ENCODE peak calls at places on chromosome 12, in nine cellular contexts. G is MCF 10A; L is aorta; Z is NCI-H1092; N is astrocyte of the spinal cord; X is GF-D8; C is AG08395; K is CD8-positive, alpha-beta memory T cell; D is AG10803. B is an unnamed sample.

GRCh38 chr12:34347367-34347766 is 325.1 kb downstream of the ALG10 start:
- DNase-seq in G (no peak), L (no peak), Z (no peak), N (no peak), X (no peak), C (no peak), K (no peak), D (no peak), B (no peak)

GRCh38 chr12:10016881-10017280 is 6.5 kb downstream of the CLEC12B start:
- DNase-seq in G (peak; percentile 37), L (no peak), Z (no peak), N (no peak), X (no peak), C (peak; percentile 20), K (no peak), D (peak; percentile 18), B (peak; percentile 16)

GRCh38 chr12:90801776-90802175 is 153.2 kb downstream of the CCER1 start:
- DNase-seq in G (peak; percentile 6), L (no peak), Z (no peak), N (peak; percentile 53), X (no peak), C (peak; percentile 59), K (no peak), D (peak; percentile 38), B (peak; percentile 46)

GRCh38 chr12:49345048-49345839 is 1.4 kb upstream of the DNAJC22 start:
- DNase-seq in G (no peak), L (no peak), Z (peak; percentile 32), N (no peak), X (no peak), C (no peak), K (no peak), D (no peak), B (peak; percentile 51)

GRCh38 chr12:127284870-127285431 is 982.0 kb upstream of the TMEM132C start:
- DNase-seq in G (peak; percentile 56), L (no peak), Z (no peak), N (peak; percentile 90), X (no peak), C (peak; percentile 84), K (no peak), D (peak; percentile 99), B (peak; percentile 42)

GRCh38 chr12:132351751-132352495 is 22.5 kb upstream of the GALNT9 start:
- DNase-seq in G (no peak), L (no peak), Z (no peak), N (no peak), X (no peak), C (no peak), K (no peak), D (no peak), B (no peak)

GRCh38 chr12:20476551-20476950 is 108.2 kb downstream of the PDE3A start:
- DNase-seq in G (no peak), L (no peak), Z (no peak), N (no peak), X (no peak), C (no peak), K (no peak), D (no peak), B (no peak)

GRCh38 chr12:65501093-65501621 is 222.7 kb downstream of the MSRB3 start:
- DNase-seq in G (no peak), L (peak; percentile 79), Z (no peak), N (peak; percentile 56), X (no peak), C (no peak), K (no peak), D (no peak), B (no peak)

GRCh38 chr12:71439613-71440392 is at the start of gene LGR5:
- DNase-seq in G (no peak), L (peak; percentile 84), Z (peak; percentile 81), N (peak; percentile 31), X (no peak), C (peak; percentile 7), K (no peak), D (peak; percentile 16), B (peak; percentile 54)

GRCh38 chr12:19971396-19971802 is 396.9 kb upstream of the PDE3A start:
- DNase-seq in G (no peak), L (no peak), Z (no peak), N (peak; percentile 91), X (no peak), C (no peak), K (no peak), D (peak; percentile 60), B (no peak)

GRCh38 chr12:60714141-60714900 is 1118.5 kb downstream of the SLC16A7 start:
- DNase-seq in G (no peak), L (no peak), Z (no peak), N (no peak), X (no peak), C (no peak), K (no peak), D (no peak), B (no peak)

GRCh38 chr12:43676183-43676813 is 82.3 kb downstream of the PUS7L start:
- DNase-seq in G (peak; percentile 59), L (no peak), Z (no peak), N (no peak), X (no peak), C (no peak), K (no peak), D (no peak), B (peak; percentile 19)

GRCh38 chr12:47938093-47938492 is 25.3 kb upstream of the TMEM106C start:
- DNase-seq in G (peak; percentile 48), L (no peak), Z (no peak), N (peak; percentile 24), X (no peak), C (peak; percentile 49), K (no peak), D (peak; percentile 73), B (peak; percentile 25)

GRCh38 chr12:48862691-48863090 is 3.0 kb downstream of the RND1 start:
- DNase-seq in G (no peak), L (no peak), Z (no peak), N (no peak), X (no peak), C (no peak), K (no peak), D (no peak), B (no peak)

GRCh38 chr12:31702047-31702446 is 26.8 kb downstream of the AMN1 start:
- DNase-seq in G (peak; percentile 36), L (no peak), Z (no peak), N (peak; percentile 7), X (no peak), C (peak; percentile 5), K (no peak), D (peak; percentile 17), B (peak; percentile 17)

GRCh38 chr12:122830517-122831214 is 4.6 kb upstream of the HIP1R start:
- DNase-seq in G (peak; percentile 96), L (no peak), Z (no peak), N (peak; percentile 64), X (no peak), C (peak; percentile 70), K (no peak), D (peak; percentile 78), B (peak; percentile 84)

GRCh38 chr12:54393743-54394142 is 9.2 kb upstream of the ZNF385A start:
- DNase-seq in G (no peak), L (no peak), Z (no peak), N (no peak), X (no peak), C (no peak), K (no peak), D (no peak), B (no peak)

GRCh38 chr12:95231190-95231589 is 13.6 kb downstream of the VEZT start:
- DNase-seq in G (peak; percentile 36), L (no peak), Z (no peak), N (peak; percentile 60), X (no peak), C (no peak), K (no peak), D (no peak), B (no peak)

GRCh38 chr12:85923767-85924331 is 49.8 kb downstream of the NTS start:
- DNase-seq in G (peak; percentile 38), L (no peak), Z (no peak), N (peak; percentile 75), X (no peak), C (peak; percentile 2), K (no peak), D (peak; percentile 31), B (no peak)

GRCh38 chr12:48286665-48287064 is 64.1 kb downstream of the ZNF641 start:
- DNase-seq in G (peak; percentile 9), L (no peak), Z (no peak), N (no peak), X (no peak), C (no peak), K (no peak), D (no peak), B (no peak)

GRCh38 chr12:57585156-57585555 is 5.8 kb upstream of the PIP4K2C start:
- DNase-seq in G (no peak), L (no peak), Z (no peak), N (no peak), X (no peak), C (no peak), K (no peak), D (no peak), B (no peak)

GRCh38 chr12:89836026-89836425 is 127.4 kb upstream of the ATP2B1 start:
- DNase-seq in G (no peak), L (no peak), Z (no peak), N (no peak), X (no peak), C (no peak), K (no peak), D (no peak), B (no peak)

GRCh38 chr12:42574879-42575278 is 14.7 kb downstream of the PRICKLE1 start:
- DNase-seq in G (no peak), L (no peak), Z (peak; percentile 14), N (no peak), X (no peak), C (no peak), K (no peak), D (peak; percentile 40), B (peak; percentile 27)

GRCh38 chr12:47207829-47208248 is 128.1 kb upstream of the AMIGO2 start:
- DNase-seq in G (no peak), L (no peak), Z (no peak), N (no peak), X (peak; percentile 86), C (no peak), K (no peak), D (no peak), B (no peak)

GRCh38 chr12:13911756-13912554 is 69.4 kb downstream of the GRIN2B start:
- DNase-seq in G (no peak), L (no peak), Z (no peak), N (no peak), X (no peak), C (no peak), K (no peak), D (no peak), B (no peak)

GRCh38 chr12:122872815-122873361 is 23.0 kb downstream of the VPS37B start:
- DNase-seq in G (no peak), L (peak; percentile 55), Z (no peak), N (no peak), X (no peak), C (no peak), K (peak; percentile 18), D (no peak), B (no peak)

GRCh38 chr12:108861878-108862587 is 4.7 kb upstream of the SSH1 start:
- DNase-seq in G (no peak), L (no peak), Z (no peak), N (no peak), X (no peak), C (no peak), K (no peak), D (no peak), B (no peak)

GRCh38 chr12:53098354-53098981 is 1.0 kb downstream of the IGFBP6 start:
- DNase-seq in G (peak; percentile 71), L (peak; percentile 87), Z (no peak), N (peak; percentile 82), X (no peak), C (peak; percentile 81), K (no peak), D (peak; percentile 72), B (peak; percentile 76)

GRCh38 chr12:12954361-12954760 is 2.4 kb upstream of the GPRC5D start:
- DNase-seq in G (no peak), L (no peak), Z (no peak), N (no peak), X (no peak), C (no peak), K (no peak), D (no peak), B (peak; percentile 20)

GRCh38 chr12:57864811-57865751 is 18.6 kb upstream of the CTDSP2 start:
- DNase-seq in G (peak; percentile 81), L (peak; percentile 95), Z (no peak), N (peak; percentile 83), X (no peak), C (peak; percentile 92), K (peak; percentile 57), D (peak; percentile 78), B (peak; percentile 96)

GRCh38 chr12:32437095-32437515 is 37.7 kb downstream of the FGD4 start:
- DNase-seq in G (peak; percentile 91), L (no peak), Z (no peak), N (peak; percentile 88), X (no peak), C (peak; percentile 89), K (no peak), D (peak; percentile 94), B (peak; percentile 86)